ENCODE peak calls at places on chromosomes 1 and 21, in four cellular contexts. A is NB4, M is thyroid gland, X is transverse colon. R is an unnamed sample.

GRCh38 chr1:23838401-23838866 is 13.2 kb upstream of the HMGCL start:
- DNase-seq in A (peak), M (peak), X (peak), R (peak)

GRCh38 chr1:76501576-76502219 is 365.6 kb upstream of the ST6GALNAC5 start:
- DNase-seq in A (peak), M (no peak), X (no peak), R (no peak)

GRCh38 chr1:18953656-18954259 is 2.7 kb downstream of the IFFO2 start:
- DNase-seq in A (no peak), M (peak), X (no peak), R (no peak)

GRCh38 chr1:184905601-184906322 is 68.5 kb downstream of the NIBAN1 start:
- DNase-seq in A (no peak), M (no peak), X (peak), R (no peak)

GRCh38 chr1:213821943-213822334 is 165.8 kb upstream of the PROX1 start:
- DNase-seq in A (no peak), M (no peak), X (no peak), R (no peak)

GRCh38 chr1:41485605-41486004 is 1.1 kb upstream of the EDN2 start:
- DNase-seq in A (no peak), M (no peak), X (no peak), R (peak)

GRCh38 chr1:96722161-96722908 is 751 bp downstream of the PTBP2 start:
- DNase-seq in A (peak), M (peak), X (peak), R (peak)

GRCh38 chr1:10634075-10634427 is 159.3 kb downstream of the PEX14 start:
- DNase-seq in A (no peak), M (no peak), X (no peak), R (no peak)

GRCh38 chr1:156422602-156423091 is 53.6 kb downstream of the RHBG start:
- DNase-seq in A (no peak), M (peak), X (no peak), R (no peak)

GRCh38 chr21:39674794-39675193 is 62.1 kb downstream of the B3GALT5 start:
- DNase-seq in A (no peak), M (no peak), X (peak), R (no peak)

GRCh38 chr1:109642610-109643009 is 13.3 kb upstream of the GSTM4 start:
- DNase-seq in A (no peak), M (no peak), X (no peak), R (no peak)

GRCh38 chr1:151371744-151372410 is 628 bp downstream of the SELENBP1 start:
- DNase-seq in A (no peak), M (peak), X (peak), R (no peak)

GRCh38 chr1:27127419-27127818 is 27.5 kb downstream of the SLC9A1 start:
- DNase-seq in A (no peak), M (no peak), X (no peak), R (no peak)

GRCh38 chr1:19079541-19079940 is 123.1 kb upstream of the IFFO2 start:
- DNase-seq in A (no peak), M (no peak), X (no peak), R (no peak)

GRCh38 chr1:206761369-206761768 is 9.2 kb upstream of the IL19 start:
- DNase-seq in A (no peak), M (no peak), X (no peak), R (no peak)

GRCh38 chr1:61299468-61299867 is 217.1 kb downstream of the NFIA start:
- DNase-seq in A (no peak), M (no peak), X (no peak), R (no peak)

GRCh38 chr1:245031041-245031440 is 123.7 kb upstream of the KIF26B start:
- DNase-seq in A (peak), M (no peak), X (no peak), R (no peak)

GRCh38 chr21:39385299-39386145 is 36.6 kb upstream of the HMGN1 start:
- DNase-seq in A (peak), M (peak), X (peak), R (no peak)

GRCh38 chr1:216600730-216601426 is 122.4 kb downstream of the ESRRG start:
- DNase-seq in A (no peak), M (peak), X (peak), R (peak)

GRCh38 chr1:160618327-160618726 is 28.5 kb downstream of the SLAMF1 start:
- DNase-seq in A (no peak), M (no peak), X (no peak), R (no peak)

GRCh38 chr1:201896951-201897391 is 8.3 kb downstream of the SHISA4 start:
- DNase-seq in A (no peak), M (peak), X (peak), R (peak)

GRCh38 chr21:46564391-46564790 is 40.5 kb downstream of the S100B start:
- DNase-seq in A (no peak), M (no peak), X (no peak), R (no peak)

GRCh38 chr1:42209516-42210370 is 45.2 kb upstream of the GUCA2A start:
- DNase-seq in A (no peak), M (no peak), X (no peak), R (no peak)

GRCh38 chr1:149932474-149932873 is 4.2 kb downstream of the MTMR11 start:
- DNase-seq in A (no peak), M (no peak), X (peak), R (no peak)

GRCh38 chr1:19387045-19387467 is 74.9 kb downstream of the SLC66A1 start:
- DNase-seq in A (no peak), M (no peak), X (peak), R (no peak)

GRCh38 chr1:87869563-87869962 is 540.9 kb downstream of the LMO4 start:
- DNase-seq in A (peak), M (no peak), X (no peak), R (no peak)

GRCh38 chr1:41773144-41773571 is 145.6 kb downstream of the HIVEP3 start:
- DNase-seq in A (no peak), M (peak), X (no peak), R (no peak)

GRCh38 chr1:118143136-118143535 is 41.9 kb downstream of the SPAG17 start:
- DNase-seq in A (no peak), M (no peak), X (no peak), R (no peak)

GRCh38 chr1:201094829-201095228 is 17.4 kb downstream of the CACNA1S start:
- DNase-seq in A (no peak), M (no peak), X (no peak), R (no peak)

GRCh38 chr1:119549719-119550141 is 42.7 kb downstream of the HSD3B1 start:
- DNase-seq in A (peak), M (peak), X (peak), R (peak)

GRCh38 chr1:27299385-27300252 is 22.3 kb upstream of the TMEM222 start:
- DNase-seq in A (no peak), M (peak), X (peak), R (peak)

GRCh38 chr1:245079021-245079609 is 75.7 kb upstream of the KIF26B start:
- DNase-seq in A (peak), M (no peak), X (no peak), R (no peak)

GRCh38 chr1:53069265-53069662 is 7.3 kb downstream of the PODN start:
- DNase-seq in A (no peak), M (no peak), X (no peak), R (no peak)

GRCh38 chr21:45709696-45710268 is 66.3 kb downstream of the PCBP3 start:
- DNase-seq in A (no peak), M (no peak), X (no peak), R (no peak)

GRCh38 chr1:223504741-223505140 is 111.5 kb downstream of the CCDC185 start:
- DNase-seq in A (no peak), M (no peak), X (peak), R (peak)

GRCh38 chr1:210944255-210944654 is 189.7 kb downstream of the KCNH1 start:
- DNase-seq in A (no peak), M (no peak), X (no peak), R (no peak)

GRCh38 chr1:182229907-182230522 is 161.6 kb downstream of the GLUL start:
- DNase-seq in A (no peak), M (no peak), X (no peak), R (no peak)

GRCh38 chr1:225809842-225810578 is at the start of gene EPHX1:
- DNase-seq in A (peak), M (peak), X (peak), R (peak)
- TF ChIP-seq POLR2A in A (peak), M (peak), X (peak), R (peak)

DNA sequence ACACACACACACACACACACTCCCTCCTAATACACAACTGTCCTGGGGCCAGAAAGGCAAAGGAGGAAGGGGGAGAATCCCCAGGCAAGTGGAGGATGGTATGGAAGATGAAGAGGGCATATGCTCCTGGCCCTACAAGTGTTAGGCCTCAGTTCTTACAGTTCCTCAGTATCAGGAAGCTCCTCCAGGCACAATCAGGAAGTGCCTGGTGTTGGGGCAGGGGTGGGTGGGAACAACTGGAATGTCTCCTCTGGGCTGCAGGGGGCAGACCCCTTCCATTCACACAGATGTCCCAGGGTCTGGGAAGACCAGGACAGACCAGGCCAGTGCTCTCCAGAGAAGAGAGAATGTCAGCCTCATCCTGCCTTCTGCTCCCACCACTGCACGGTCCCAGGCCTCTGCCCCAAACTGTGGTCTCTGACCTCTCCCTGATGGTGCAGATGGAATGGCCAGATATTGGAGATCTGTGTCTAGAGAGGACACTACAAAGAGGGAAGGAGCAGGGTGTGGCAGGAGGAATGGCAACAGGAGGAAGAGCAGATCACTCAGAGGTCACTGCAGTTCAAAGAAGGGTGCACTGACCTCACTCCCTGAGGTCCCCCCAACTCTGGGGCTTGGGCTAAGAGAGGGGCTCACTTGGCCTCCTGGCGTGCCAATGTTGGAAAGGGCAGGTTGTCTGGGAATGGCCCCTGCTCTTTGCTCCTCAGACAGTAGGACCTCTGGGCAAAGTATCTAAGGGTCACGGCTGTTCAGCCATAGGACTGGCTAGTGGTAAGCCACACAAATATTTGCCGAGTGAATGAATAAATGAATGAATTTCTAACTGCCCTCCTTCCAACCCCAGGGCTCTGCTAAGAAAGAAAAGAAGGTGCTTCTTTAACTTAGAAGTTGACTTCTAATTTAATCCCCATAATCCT is 2.5 kb upstream of the DENND2D start:
- DNase-seq in A (peak), M (no peak), X (no peak), R (no peak)
- TF ChIP-seq POLR2A in A (no peak), M (no peak), X (no peak), R (no peak)

GRCh38 chr1:15796086-15796462 is 11.4 kb downstream of the UQCRHL start:
- DNase-seq in A (no peak), M (no peak), X (no peak), R (no peak)
- TF ChIP-seq POLR2A in A (no peak), M (no peak), X (no peak), R (no peak)

GRCh38 chr1:153626929-153627796 is at the start of gene S100A13:
- DNase-seq in A (peak), M (peak), X (peak), R (peak)
- TF ChIP-seq POLR2A in A (peak), M (peak), X (peak), R (peak)

DNA sequence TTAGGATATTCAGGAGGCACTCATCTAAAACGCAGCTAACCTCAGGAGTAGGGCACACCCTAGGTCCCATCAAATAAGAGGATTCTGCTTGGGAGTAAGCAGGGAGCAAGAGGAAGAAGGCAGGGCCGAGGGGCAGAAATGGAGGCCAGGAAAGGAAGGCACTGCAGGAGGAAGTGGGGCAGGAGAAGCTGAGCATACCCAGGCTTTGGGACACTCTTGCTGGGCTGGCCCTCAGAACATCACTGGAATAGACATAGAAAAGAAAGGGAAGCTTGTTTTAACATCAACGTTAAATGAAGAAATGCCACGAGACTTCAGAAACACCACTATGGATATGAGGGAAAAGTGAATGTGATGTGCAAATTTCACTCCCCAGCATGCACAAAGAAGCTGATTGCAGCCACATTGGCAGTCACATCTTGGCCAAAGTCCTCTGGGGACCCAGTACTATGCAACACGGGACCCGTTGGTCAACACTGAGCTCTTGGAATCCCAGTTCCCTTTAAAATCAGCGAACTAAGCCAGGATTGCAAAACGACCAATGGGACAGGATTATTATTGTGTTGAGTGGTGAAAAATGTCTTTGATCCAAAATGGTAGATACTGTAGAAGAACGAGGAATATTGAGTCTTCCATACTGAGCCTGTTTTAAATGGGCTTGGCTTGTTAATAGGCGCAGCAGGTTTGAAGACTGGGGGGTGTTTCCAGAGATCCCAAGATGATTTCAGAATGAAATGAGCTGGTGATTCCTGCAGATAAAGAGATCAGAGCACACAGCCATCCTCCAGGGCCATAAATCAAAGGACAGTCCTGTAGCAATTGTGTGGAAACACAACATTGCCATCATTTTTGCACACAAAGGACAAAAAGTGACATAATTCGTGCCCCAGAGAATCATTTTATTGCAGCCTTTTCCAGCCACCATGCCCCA is 152.4 kb downstream of the TOMM20 start:
- DNase-seq in A (no peak), M (no peak), X (no peak), R (no peak)
- TF ChIP-seq POLR2A in A (no peak), M (no peak), X (no peak), R (no peak)

GRCh38 chr21:37365657-37366487 is 701 bp upstream of the DYRK1A start:
- DNase-seq in A (peak), M (peak), X (peak), R (peak)
- TF ChIP-seq POLR2A in A (peak), M (no peak), X (peak), R (peak)

GRCh38 chr1:169113613-169114119 is 7.2 kb downstream of the ATP1B1 start:
- DNase-seq in A (no peak), M (no peak), X (no peak), R (peak)
- TF ChIP-seq POLR2A in A (no peak), M (no peak), X (no peak), R (no peak)

GRCh38 chr21:14542638-14543037 is 3.5 kb downstream of the SAMSN1 start:
- DNase-seq in A (peak), M (no peak), X (no peak), R (no peak)

GRCh38 chr21:14538477-14538876 is 7.6 kb downstream of the SAMSN1 start:
- DNase-seq in A (no peak), M (no peak), X (no peak), R (no peak)

GRCh38 chr21:14545906-14546480 is at the start of gene SAMSN1:
- DNase-seq in A (peak), M (peak), X (peak), R (no peak)

GRCh38 chr21:14543983-14544382 is 2.1 kb downstream of the SAMSN1 start:
- DNase-seq in A (no peak), M (no peak), X (no peak), R (no peak)

DNA sequence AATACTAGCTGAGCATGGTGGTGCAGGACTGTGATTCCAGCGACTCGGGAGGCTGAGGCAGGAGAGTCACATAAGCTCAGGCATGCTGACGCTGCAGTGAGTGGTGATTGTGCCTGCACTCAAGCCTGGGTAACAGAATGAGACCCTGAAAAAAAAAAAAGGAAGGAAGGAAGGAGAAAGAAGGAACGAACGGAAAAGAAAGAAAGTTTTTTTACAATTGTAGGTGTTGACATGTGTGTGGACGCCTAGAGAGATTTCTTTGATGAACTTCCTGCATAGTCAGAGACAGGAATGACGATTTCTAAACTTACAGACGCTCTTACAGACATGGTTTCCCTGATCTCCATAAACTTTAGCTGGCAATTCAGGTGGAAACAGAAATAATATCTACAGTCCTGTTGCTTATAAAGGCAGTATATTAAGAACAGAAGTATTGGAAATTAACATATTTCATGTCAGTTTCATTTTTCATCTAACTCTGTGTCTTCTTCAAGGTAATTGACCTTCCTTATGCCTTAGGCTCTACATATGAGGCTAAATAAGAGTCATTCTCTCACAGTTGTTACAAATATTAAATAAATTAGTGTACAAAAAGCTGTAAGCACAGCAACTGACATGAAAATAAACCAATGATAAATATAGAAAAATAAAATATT is 4.1 kb downstream of the SAMSN1 start:
- DNase-seq in A (peak), M (no peak), X (no peak), R (no peak)
- TF ChIP-seq POLR2A in A (no peak), M (no peak), X (peak), R (no peak)

GRCh38 chr1:3779265-3779911 is 6.8 kb downstream of the SMIM1 start:
- DNase-seq in A (no peak), M (no peak), X (no peak), R (no peak)
- TF ChIP-seq POLR2A in A (no peak), M (no peak), X (no peak), R (no peak)